ENCODE peak calls at places on chromosomes 13 and 19, in four cellular contexts. M is CD4-positive, alpha-beta T cell; D is memory B cell; S is NCI-H748 treated with DMSO at 0.1 percent for 48 hours. R is an unnamed sample.

GRCh38 chr19:30888937-30889336 is 460.3 kb downstream of the TSHZ3 start:
- DNase-seq in S (no peak), M (no peak), D (no peak), R (no peak)

GRCh38 chr13:48320396-48320790 is 16.8 kb downstream of the RB1 start:
- DNase-seq in S (no peak), M (no peak), D (no peak), R (no peak)

GRCh38 chr13:71217827-71218226 is 649.2 kb downstream of the DACH1 start:
- DNase-seq in M (no peak), S (no peak), D (no peak), R (no peak)

GRCh38 chr13:23796546-23796945 is 92.7 kb downstream of the MIPEP start:
- DNase-seq in S (peak), M (no peak), D (no peak), R (no peak)

GRCh38 chr13:107767119-107767518 is 448.2 kb downstream of the LIG4 start:
- DNase-seq in M (no peak), S (peak), D (no peak), R (no peak)

GRCh38 chr13:27770809-27771208 is 21.5 kb upstream of the GSX1 start:
- DNase-seq in M (no peak), D (no peak), S (peak), R (peak)

GRCh38 chr19:55176116-55176515 is 4.0 kb downstream of the SYT5 start:
- DNase-seq in S (no peak), M (no peak), D (no peak), R (no peak)

GRCh38 chr13:21326155-21327030 is 132.7 kb downstream of the ZDHHC20 start:
- DNase-seq in S (peak), M (no peak), D (no peak), R (peak)

GRCh38 chr13:110714798-110715394 is 1.4 kb downstream of the ING1 start:
- DNase-seq in D (no peak), M (peak), S (peak), R (no peak)

GRCh38 chr13:30766957-30767603 is 31.7 kb downstream of the ALOX5AP start:
- DNase-seq in S (no peak), M (no peak), D (no peak), R (no peak)

GRCh38 chr19:35673121-35673804 is 6.9 kb downstream of the UPK1A start:
- DNase-seq in S (peak), D (no peak), M (peak), R (peak)

GRCh38 chr19:29003641-29004409 is 209.1 kb downstream of the UQCRFS1 start:
- DNase-seq in S (no peak), M (no peak), D (no peak), R (no peak)

GRCh38 chr19:12666305-12667048 is at the start of the genes MAN2B1 and WDR83:
- DNase-seq in D (peak), M (peak), S (peak), R (peak)

GRCh38 chr19:33245948-33246728 is 20.5 kb upstream of the SLC7A10 start:
- DNase-seq in D (no peak), M (no peak), S (no peak), R (no peak)

GRCh38 chr19:2869618-2870017 is 2.5 kb downstream of the ZNF556 start:
- DNase-seq in D (no peak), M (no peak), S (no peak), R (no peak)

GRCh38 chr19:41877490-41877876 is 404 bp downstream of the CD79A start:
- DNase-seq in M (no peak), S (no peak), D (peak), R (no peak)

GRCh38 chr13:72104656-72105180 is 237.7 kb upstream of the DACH1 start:
- DNase-seq in M (no peak), S (no peak), D (no peak), R (peak)

GRCh38 chr13:45784755-45785675 is 66.5 kb downstream of the SIAH3 start:
- DNase-seq in S (no peak), M (no peak), D (no peak), R (no peak)

GRCh38 chr13:41456768-41457588 is at the start of gene RGCC:
- DNase-seq in S (peak), M (peak), D (peak), R (peak)

GRCh38 chr13:66532146-66532545 is 698.0 kb downstream of the PCDH9 start:
- DNase-seq in D (no peak), S (no peak), M (no peak), R (peak)

GRCh38 chr13:103349664-103350063 is 283.4 kb upstream of the SLC10A2 start:
- DNase-seq in S (no peak), D (no peak), M (no peak), R (no peak)

GRCh38 chr19:49681830-49682229 is 4.8 kb downstream of the PRMT1 start:
- DNase-seq in M (no peak), S (no peak), D (no peak), R (no peak)

GRCh38 chr13:29597246-29597645 is 1.8 kb upstream of the SLC7A1 start:
- DNase-seq in D (no peak), S (no peak), M (no peak), R (no peak)